ENCODE peak calls at places on chromosomes 11 and 22, in four cellular contexts. One of them, this sample, is unnamed.

GRCh38 chr11:130829801-130830562 is 86.3 kb downstream of the SNX19 start:
- DNase-seq in T-helper 9 cell: no peak
- DNase-seq in mesenteric fat pad: no peak
- DNase-seq in T-helper 1 cell: no peak
- DNase-seq in this sample: peak

GRCh38 chr11:30196400-30197206 is 34.2 kb upstream of the FSHB start:
- DNase-seq in T-helper 1 cell: peak
- DNase-seq in T-helper 9 cell: peak
- DNase-seq in mesenteric fat pad: no peak
- DNase-seq in this sample: peak

GRCh38 chr22:37797874-37798500 is 9.7 kb upstream of the GCAT start:
- DNase-seq in mesenteric fat pad: no peak
- DNase-seq in T-helper 1 cell: no peak
- DNase-seq in T-helper 9 cell: no peak
- DNase-seq in this sample: no peak

GRCh38 chr22:46577361-46578249 is 40.2 kb upstream of the CELSR1 start:
- DNase-seq in T-helper 1 cell: no peak
- DNase-seq in T-helper 9 cell: no peak
- DNase-seq in mesenteric fat pad: no peak
- DNase-seq in this sample: no peak

GRCh38 chr11:62004473-62004872 is 37.0 kb upstream of the FTH1 start:
- DNase-seq in T-helper 9 cell: no peak
- DNase-seq in mesenteric fat pad: peak
- DNase-seq in T-helper 1 cell: no peak
- DNase-seq in this sample: peak

GRCh38 chr11:112977620-112978212 is 16.5 kb downstream of the NCAM1 start:
- DNase-seq in T-helper 9 cell: no peak
- DNase-seq in T-helper 1 cell: no peak
- DNase-seq in mesenteric fat pad: no peak
- DNase-seq in this sample: no peak

GRCh38 chr22:37604875-37605274 is 3.8 kb upstream of the GGA1 start:
- DNase-seq in T-helper 9 cell: peak
- DNase-seq in T-helper 1 cell: peak
- DNase-seq in mesenteric fat pad: no peak
- DNase-seq in this sample: no peak

GRCh38 chr11:132601863-132602262 is 930.4 kb downstream of the OPCML start:
- DNase-seq in T-helper 9 cell: no peak
- DNase-seq in T-helper 1 cell: no peak
- DNase-seq in mesenteric fat pad: no peak
- DNase-seq in this sample: no peak

GRCh38 chr11:27858901-27859300 is 158.6 kb upstream of the BDNF start:
- DNase-seq in T-helper 9 cell: no peak
- DNase-seq in mesenteric fat pad: no peak
- DNase-seq in T-helper 1 cell: no peak
- DNase-seq in this sample: no peak

GRCh38 chr11:65692367-65692766 is 19.7 kb upstream of the KAT5 start:
- DNase-seq in T-helper 9 cell: no peak
- DNase-seq in mesenteric fat pad: no peak
- DNase-seq in T-helper 1 cell: no peak
- DNase-seq in this sample: no peak

GRCh38 chr11:9047986-9048522 is 43.3 kb downstream of the SCUBE2 start:
- DNase-seq in T-helper 1 cell: no peak
- DNase-seq in mesenteric fat pad: no peak
- DNase-seq in T-helper 9 cell: no peak
- DNase-seq in this sample: no peak

GRCh38 chr22:37803195-37803635 is 4.5 kb upstream of the GCAT start:
- DNase-seq in mesenteric fat pad: no peak
- DNase-seq in T-helper 9 cell: no peak
- DNase-seq in T-helper 1 cell: no peak
- DNase-seq in this sample: no peak

GRCh38 chr11:46057489-46057888 is 63.8 kb downstream of the PHF21A start:
- DNase-seq in T-helper 1 cell: no peak
- DNase-seq in mesenteric fat pad: no peak
- DNase-seq in T-helper 9 cell: no peak
- DNase-seq in this sample: no peak

GRCh38 chr11:67300256-67300755 is 3.0 kb upstream of the SSH3 start:
- DNase-seq in T-helper 9 cell: no peak
- DNase-seq in mesenteric fat pad: no peak
- DNase-seq in T-helper 1 cell: no peak
- DNase-seq in this sample: no peak

GRCh38 chr11:125514336-125515101 is 18.5 kb upstream of the FEZ1 start:
- DNase-seq in T-helper 1 cell: peak
- DNase-seq in T-helper 9 cell: peak
- DNase-seq in mesenteric fat pad: no peak
- DNase-seq in this sample: no peak

GRCh38 chr22:38230108-38230825 is 28.5 kb downstream of the MAFF start:
- DNase-seq in T-helper 1 cell: peak
- DNase-seq in mesenteric fat pad: no peak
- DNase-seq in T-helper 9 cell: peak
- DNase-seq in this sample: peak

GRCh38 chr11:113581713-113582112 is 106.5 kb upstream of the DRD2 start:
- DNase-seq in T-helper 9 cell: no peak
- DNase-seq in T-helper 1 cell: no peak
- DNase-seq in mesenteric fat pad: no peak
- DNase-seq in this sample: no peak

GRCh38 chr11:126138636-126139540 is 72.6 kb downstream of the RPUSD4 start:
- DNase-seq in T-helper 9 cell: no peak
- DNase-seq in mesenteric fat pad: no peak
- DNase-seq in T-helper 1 cell: no peak
- DNase-seq in this sample: peak

GRCh38 chr22:27714076-27714475 is 87.5 kb downstream of the MN1 start:
- DNase-seq in mesenteric fat pad: no peak
- DNase-seq in T-helper 1 cell: no peak
- DNase-seq in T-helper 9 cell: no peak
- DNase-seq in this sample: no peak

GRCh38 chr11:91984033-91984568 is 240.5 kb upstream of the FAT3 start:
- DNase-seq in mesenteric fat pad: no peak
- DNase-seq in T-helper 1 cell: no peak
- DNase-seq in T-helper 9 cell: no peak
- DNase-seq in this sample: no peak

GRCh38 chr11:95922536-95923440 is 1.1 kb downstream of the MTMR2 start:
- DNase-seq in T-helper 1 cell: no peak
- DNase-seq in T-helper 9 cell: no peak
- DNase-seq in mesenteric fat pad: no peak
- DNase-seq in this sample: no peak

GRCh38 chr11:31875861-31876625 is 64.9 kb upstream of the PAX6 start:
- DNase-seq in mesenteric fat pad: no peak
- DNase-seq in T-helper 9 cell: no peak
- DNase-seq in T-helper 1 cell: no peak
- DNase-seq in this sample: peak

GRCh38 chr11:73894725-73895335 is 18.0 kb downstream of the PAAF1 start:
- DNase-seq in T-helper 1 cell: no peak
- DNase-seq in mesenteric fat pad: no peak
- DNase-seq in T-helper 9 cell: no peak
- DNase-seq in this sample: no peak

This sample was measured in SJCRH30.